ENCODE peak calls at places on chromosomes 5 and 9, in ten cellular contexts. P is NCI-H2081; Q is vagina; N is effector CD4-positive, alpha-beta T cell; W is heart right ventricle; Z is GF-D8; F is stromal cell of bone marrow; C is left ventricle myocardium inferior; O is NCI-H748 treated with DMSO at 0.1 percent for 48 hours; E is NAMALWA. I is an unnamed sample.

GRCh38 chr5:149380466-149381121 is 1.5 kb upstream of the IL17B start:
- DNase-seq in P (no peak), Q (no peak), N (no peak), W (peak; percentile 25), Z (no peak), F (no peak), C (no peak), O (no peak), E (no peak), I (no peak)

GRCh38 chr9:131590449-131590848 is 45.1 kb downstream of the PRRT1B start:
- DNase-seq in P (no peak), Q (no peak), N (no peak), W (no peak), Z (peak; percentile 63), F (no peak), C (no peak), O (no peak), E (no peak), I (no peak)

GRCh38 chr9:109499631-109500120 is 1.6 kb upstream of the PTPN3 start:
- DNase-seq in P (no peak), Q (no peak), N (no peak), W (peak; percentile 75), Z (no peak), F (no peak), C (peak; percentile 61), O (no peak), E (no peak), I (peak; percentile 48)

GRCh38 chr9:114386361-114386885 is 1.4 kb downstream of the AKNA start:
- DNase-seq in P (no peak), Q (no peak), N (no peak), W (no peak), Z (no peak), F (no peak), C (no peak), O (no peak), E (no peak), I (no peak)

GRCh38 chr5:63686938-63687337 is 275.3 kb downstream of the HTR1A start:
- DNase-seq in P (no peak), Q (no peak), N (no peak), W (no peak), Z (no peak), F (no peak), C (no peak), O (no peak), E (no peak), I (no peak)

GRCh38 chr9:93945400-93946337 is 9.5 kb downstream of the BARX1 start:
- DNase-seq in P (no peak), Q (no peak), N (no peak), W (no peak), Z (no peak), F (no peak), C (no peak), O (no peak), E (no peak), I (no peak)

GRCh38 chr9:108316633-108317032 is 539.2 kb downstream of the ACTL7B start:
- DNase-seq in P (no peak), Q (no peak), N (no peak), W (no peak), Z (no peak), F (no peak), C (no peak), O (no peak), E (no peak), I (peak; percentile 9)

GRCh38 chr5:15446552-15446951 is 53.4 kb upstream of the FBXL7 start:
- DNase-seq in P (no peak), Q (no peak), N (no peak), W (no peak), Z (no peak), F (peak; percentile 25), C (no peak), O (no peak), E (no peak), I (peak; percentile 19)

GRCh38 chr9:37619806-37620205 is 27.4 kb upstream of the TOMM5 start:
- DNase-seq in P (no peak), Q (no peak), N (no peak), W (no peak), Z (no peak), F (no peak), C (no peak), O (no peak), E (no peak), I (no peak)

GRCh38 chr5:56950626-56951130 is 1.2 kb downstream of the MIER3 start:
- DNase-seq in P (no peak), Q (peak; percentile 91), N (peak; percentile 36), W (peak; percentile 70), Z (peak; percentile 17), F (peak; percentile 59), C (peak; percentile 71), O (no peak), E (no peak), I (peak; percentile 82)

GRCh38 chr9:21252727-21253547 is 13.1 kb upstream of the IFNA14 start:
- DNase-seq in P (peak; percentile 51), Q (no peak), N (no peak), W (no peak), Z (peak; percentile 52), F (no peak), C (peak; percentile 24), O (peak; percentile 5), E (peak; percentile 59), I (peak; percentile 20)

GRCh38 chr9:113501129-113501686 is 37.7 kb downstream of the RGS3 start:
- DNase-seq in P (no peak), Q (no peak), N (no peak), W (peak; percentile 61), Z (no peak), F (no peak), C (no peak), O (no peak), E (no peak), I (no peak)

GRCh38 chr9:108212179-108212578 is 643.6 kb downstream of the ACTL7B start:
- DNase-seq in P (no peak), Q (no peak), N (no peak), W (no peak), Z (no peak), F (no peak), C (no peak), O (no peak), E (no peak), I (no peak)

GRCh38 chr9:126705767-126706697 is 92.3 kb downstream of the LMX1B start:
- DNase-seq in P (no peak), Q (peak; percentile 74), N (peak; percentile 68), W (peak; percentile 68), Z (no peak), F (no peak), C (peak; percentile 64), O (peak; percentile 64), E (peak; percentile 84), I (peak; percentile 67)

GRCh38 chr9:2260401-2261306 is 245.5 kb downstream of the SMARCA2 start:
- DNase-seq in P (no peak), Q (no peak), N (no peak), W (no peak), Z (no peak), F (peak; percentile 61), C (no peak), O (no peak), E (no peak), I (peak; percentile 54)

GRCh38 chr5:94240616-94241287 is 377.7 kb downstream of the KIAA0825 start:
- DNase-seq in P (no peak), Q (no peak), N (no peak), W (no peak), Z (no peak), F (no peak), C (no peak), O (no peak), E (no peak), I (peak; percentile 10)

GRCh38 chr5:120544043-120544442 is 79.9 kb downstream of the PRR16 start:
- DNase-seq in P (no peak), Q (no peak), N (no peak), W (no peak), Z (no peak), F (no peak), C (no peak), O (no peak), E (no peak), I (peak; percentile 13)

GRCh38 chr9:116157436-116158138 is 4.0 kb downstream of the PAPPA start:
- DNase-seq in P (no peak), Q (no peak), N (no peak), W (no peak), Z (no peak), F (no peak), C (no peak), O (no peak), E (no peak), I (no peak)

GRCh38 chr9:6134661-6135177 is 80.9 kb upstream of the IL33 start:
- DNase-seq in P (no peak), Q (no peak), N (no peak), W (no peak), Z (no peak), F (no peak), C (no peak), O (no peak), E (no peak), I (no peak)

GRCh38 chr5:135178476-135179155 is 144.6 kb upstream of the PITX1 start:
- DNase-seq in P (no peak), Q (no peak), N (no peak), W (no peak), Z (no peak), F (no peak), C (no peak), O (no peak), E (no peak), I (no peak)

GRCh38 chr9:109143881-109144562 is 23.0 kb downstream of the FRRS1L start:
- DNase-seq in P (no peak), Q (no peak), N (no peak), W (no peak), Z (no peak), F (no peak), C (no peak), O (no peak), E (peak; percentile 64), I (peak; percentile 35)

GRCh38 chr5:134128648-134128995 is 14.1 kb downstream of the TCF7 start:
- DNase-seq in P (no peak), Q (no peak), N (no peak), W (no peak), Z (no peak), F (no peak), C (no peak), O (no peak), E (no peak), I (no peak)

GRCh38 chr9:33742051-33742450 is 53.3 kb upstream of the PRSS3 start:
- DNase-seq in P (no peak), Q (no peak), N (no peak), W (no peak), Z (no peak), F (no peak), C (no peak), O (no peak), E (no peak), I (no peak)

GRCh38 chr5:177371120-177371537 is 13.1 kb upstream of the SLC34A1 start:
- DNase-seq in P (no peak), Q (no peak), N (no peak), W (no peak), Z (no peak), F (no peak), C (no peak), O (no peak), E (no peak), I (no peak)

GRCh38 chr5:169302491-169303118 is 1.7 kb upstream of the SLIT3 start:
- DNase-seq in P (peak; percentile 41), Q (no peak), N (peak; percentile 12), W (peak; percentile 61), Z (peak; percentile 1), F (peak; percentile 61), C (peak; percentile 61), O (peak; percentile 59), E (peak; percentile 82), I (peak; percentile 73)

GRCh38 chr5:17177491-17178204 is 39.8 kb upstream of the BASP1 start:
- DNase-seq in P (no peak), Q (no peak), N (no peak), W (no peak), Z (no peak), F (no peak), C (no peak), O (no peak), E (no peak), I (no peak)

GRCh38 chr5:114857951-114858401 is 311.7 kb downstream of the TRIM36 start:
- DNase-seq in P (no peak), Q (no peak), N (no peak), W (no peak), Z (peak; percentile 91), F (no peak), C (no peak), O (no peak), E (no peak), I (no peak)

I was measured in AG08396.